ENCODE peak calls at places on chromosomes 16 and 17, in five cellular contexts. U is left ventricle myocardium inferior, C is fibroblast of mammary gland, A is LNCaP clone FGC, S is dorsolateral prefrontal cortex. Q is an unnamed sample.
A peak's percentile ranks its signal among the peaks of the same experiment; 100 is the strongest.

GRCh38 chr16:19252904-19253303 is 32.6 kb upstream of the CLEC19A start:
- DNase-seq in U (no peak), C (no peak), A (no peak), S (no peak), Q (no peak)

GRCh38 chr16:75378616-75379015 is 54.7 kb downstream of the CFDP1 start:
- DNase-seq in U (no peak), C (no peak), A (no peak), S (no peak), Q (no peak)

GRCh38 chr16:35342012-35342411 is 1882.6 kb downstream of the TP53TG3F start:
- DNase-seq in U (no peak), C (no peak), A (no peak), S (no peak), Q (no peak)

GRCh38 chr16:81210807-81211206 is 27.7 kb upstream of the BCO1 start:
- DNase-seq in U (no peak), C (no peak), A (no peak), S (no peak), Q (no peak)

GRCh38 chr16:89014611-89015230 is 37.7 kb upstream of the CBFA2T3 start:
- DNase-seq in U (peak; percentile 7), C (no peak), A (no peak), S (peak; percentile 35), Q (no peak)

GRCh38 chr17:7445011-7445927 is at the start of gene CHRNB1:
- DNase-seq in U (peak; percentile 88), C (peak; percentile 21), A (no peak), S (peak; percentile 79), Q (no peak)

GRCh38 chr17:2289878-2290478 is 13.6 kb downstream of the SMG6 start:
- DNase-seq in U (no peak), C (peak; percentile 32), A (no peak), S (no peak), Q (no peak)

GRCh38 chr17:5533486-5534315 is 47.3 kb downstream of the MIS12 start:
- DNase-seq in U (no peak), C (no peak), A (no peak), S (no peak), Q (no peak)

GRCh38 chr16:72311426-72311825 is 139.5 kb upstream of the PMFBP1 start:
- DNase-seq in U (no peak), C (no peak), A (no peak), S (no peak), Q (peak; percentile 62)

GRCh38 chr17:48131216-48131824 is 23.8 kb downstream of the SNX11 start:
- DNase-seq in U (no peak), C (peak; percentile 72), A (peak; percentile 33), S (no peak), Q (peak; percentile 82)

GRCh38 chr17:49741692-49742076 is 22.2 kb downstream of the FAM117A start:
- DNase-seq in U (no peak), C (no peak), A (no peak), S (no peak), Q (no peak)

GRCh38 chr16:87701505-87701921 is 64.3 kb downstream of the KLHDC4 start:
- DNase-seq in U (no peak), C (no peak), A (no peak), S (no peak), Q (no peak)

GRCh38 chr17:48795444-48796162 is 21.4 kb downstream of the TTLL6 start:
- DNase-seq in U (no peak), C (peak; percentile 84), A (no peak), S (no peak), Q (peak; percentile 43)

GRCh38 chr16:4924593-4925378 is 12.2 kb downstream of the PPL start:
- DNase-seq in U (no peak), C (no peak), A (no peak), S (no peak), Q (no peak)

GRCh38 chr16:15641753-15642556 is 999 bp downstream of the MARF1 start:
- DNase-seq in U (no peak), C (no peak), A (no peak), S (no peak), Q (no peak)

GRCh38 chr16:81316176-81316496 is 1.4 kb downstream of the GAN start:
- DNase-seq in U (no peak), C (no peak), A (no peak), S (no peak), Q (no peak)

GRCh38 chr16:57752581-57753447 is 17.2 kb downstream of the KATNB1 start:
- DNase-seq in U (peak; percentile 7), C (no peak), A (no peak), S (no peak), Q (no peak)

GRCh38 chr16:63372283-63372682 is 1336.0 kb upstream of the CDH8 start:
- DNase-seq in U (no peak), C (no peak), A (peak; percentile 13), S (no peak), Q (no peak)

GRCh38 chr17:75301502-75302206 is 12.4 kb upstream of the SLC25A19 start:
- DNase-seq in U (no peak), C (no peak), A (no peak), S (no peak), Q (no peak)

GRCh38 chr17:9844153-9844552 is 18.4 kb downstream of the GLP2R start:
- DNase-seq in U (no peak), C (no peak), A (no peak), S (no peak), Q (no peak)

GRCh38 chr17:21357696-21358095 is 18.5 kb upstream of the KCNJ12 start:
- DNase-seq in U (no peak), C (no peak), A (no peak), S (no peak), Q (no peak)

GRCh38 chr17:55620023-55620422 is 102.6 kb downstream of the TMEM100 start:
- DNase-seq in U (no peak), C (no peak), A (no peak), S (no peak), Q (no peak)

GRCh38 chr17:8204761-8205555 is 5.4 kb downstream of the AURKB start:
- DNase-seq in U (no peak), C (no peak), A (no peak), S (no peak), Q (no peak)

GRCh38 chr16:17964196-17964595 is 372.3 kb downstream of the NPIPA8 start:
- DNase-seq in U (no peak), C (no peak), A (no peak), S (no peak), Q (no peak)

GRCh38 chr17:4082136-4082924 is 60.5 kb downstream of the ZZEF1 start:
- DNase-seq in U (no peak), C (no peak), A (no peak), S (no peak), Q (no peak)

GRCh38 chr17:19725486-19725885 is 9.1 kb upstream of the SLC47A2 start:
- DNase-seq in U (no peak), C (no peak), A (no peak), S (no peak), Q (no peak)

GRCh38 chr17:19724501-19725420 is 8.4 kb upstream of the SLC47A2 start:
- DNase-seq in U (peak; percentile 62), C (peak; percentile 8), A (no peak), S (no peak), Q (no peak)

GRCh38 chr17:19720631-19721426 is 4.4 kb upstream of the SLC47A2 start:
- DNase-seq in U (no peak), C (no peak), A (no peak), S (no peak), Q (no peak)

GRCh38 chr17:19726615-19727376 is 10.4 kb upstream of the SLC47A2 start:
- DNase-seq in U (no peak), C (peak; percentile 69), A (no peak), S (no peak), Q (peak; percentile 50)

DNA sequence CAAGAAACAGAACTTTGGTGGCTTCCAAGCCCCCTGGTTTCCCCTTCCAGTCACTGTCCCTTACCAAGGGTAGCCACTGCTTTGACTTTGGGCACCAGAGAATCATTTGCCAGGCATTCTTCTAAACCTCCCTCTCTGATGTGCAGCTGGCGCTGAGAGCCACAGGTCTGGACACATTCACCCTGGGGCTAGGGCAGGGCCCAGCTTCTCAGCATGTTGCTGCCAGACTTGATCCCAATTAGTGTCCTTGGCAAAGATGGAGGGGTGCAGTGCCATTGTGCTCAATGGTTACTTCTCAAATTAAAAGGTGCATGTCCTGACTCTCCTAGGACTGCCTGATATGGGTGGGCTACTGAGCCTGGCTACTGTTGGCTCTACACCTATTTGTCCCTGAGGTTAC is 7.6 kb upstream of the SLC47A2 start:
- DNase-seq in U (no peak), C (no peak), A (no peak), S (no peak), Q (no peak)
- H3K4me3 ChIP-seq in U (peak overlapping the region; percentile 49), C (no peak overlapping the region), A (no peak overlapping the region), S (no peak overlapping the region), Q (no peak overlapping the region)

DNA sequence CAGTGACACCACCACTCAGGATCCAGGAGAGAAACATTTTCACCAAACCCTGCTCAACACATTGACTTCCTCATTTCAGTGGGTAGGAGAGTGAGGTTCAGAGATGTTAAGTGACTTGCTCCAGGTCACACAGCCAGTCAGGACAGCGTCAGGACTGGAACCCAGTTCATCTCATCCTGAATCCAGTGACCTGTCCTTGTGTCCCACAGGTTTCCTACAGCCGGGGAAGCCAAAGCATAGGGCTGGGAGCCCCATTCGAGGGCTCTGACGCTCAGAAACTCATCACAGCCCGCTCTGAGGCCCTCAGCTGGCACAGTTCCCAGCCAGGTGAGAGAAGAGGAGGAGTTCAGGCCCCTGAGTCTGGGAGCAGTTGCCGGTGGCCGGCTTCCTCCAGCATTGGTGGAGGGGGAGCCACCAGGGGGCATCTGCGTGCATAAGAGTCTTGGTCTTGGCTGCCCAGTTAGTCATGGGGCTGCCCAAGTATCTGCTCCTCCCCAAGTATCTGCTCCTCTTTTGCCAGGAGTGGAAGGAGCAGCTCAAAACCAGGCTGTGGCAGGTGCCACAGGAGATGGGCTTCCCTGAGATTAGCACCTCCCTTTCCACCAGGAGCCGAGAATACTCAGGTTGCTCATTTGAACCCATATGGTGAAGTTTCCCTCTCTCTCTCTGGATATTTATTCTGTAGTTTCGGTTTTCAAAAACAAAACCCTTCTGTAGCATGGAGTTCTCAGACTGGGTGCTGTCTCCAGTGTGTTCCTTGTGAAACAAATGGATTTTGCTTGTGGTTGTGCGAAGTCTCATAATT is 56.0 kb downstream of the TNFRSF13B start:
- DNase-seq in U (peak; percentile 40), C (peak; percentile 44), A (no peak), S (peak; percentile 47), Q (peak; percentile 4)
- TF ChIP-seq CTCF in U (peak; percentile 46), C (peak; percentile 67), A (peak; percentile 37), S (peak; percentile 47), Q (peak; percentile 32)

GRCh38 chr17:77460514-77461046 is 319.8 kb downstream of the SEC14L1 start:
- DNase-seq in U (no peak), C (no peak), A (no peak), S (peak; percentile 25), Q (no peak)
- H3K4me3 ChIP-seq in U (no peak overlapping the region), C (no peak overlapping the region), A (no peak overlapping the region), S (no peak overlapping the region), Q (no peak overlapping the region)

GRCh38 chr17:19781488-19782458 is 33.7 kb upstream of the ALDH3A1 start:
- DNase-seq in U (no peak), C (no peak), A (peak; percentile 82), S (no peak), Q (no peak)

GRCh38 chr17:19780846-19781245 is 32.7 kb upstream of the ALDH3A1 start:
- DNase-seq in U (no peak), C (no peak), A (no peak), S (no peak), Q (no peak)

GRCh38 chr17:19787733-19788357 is 39.7 kb upstream of the ALDH3A1 start:
- DNase-seq in U (no peak), C (no peak), A (no peak), S (no peak), Q (no peak)

DNA sequence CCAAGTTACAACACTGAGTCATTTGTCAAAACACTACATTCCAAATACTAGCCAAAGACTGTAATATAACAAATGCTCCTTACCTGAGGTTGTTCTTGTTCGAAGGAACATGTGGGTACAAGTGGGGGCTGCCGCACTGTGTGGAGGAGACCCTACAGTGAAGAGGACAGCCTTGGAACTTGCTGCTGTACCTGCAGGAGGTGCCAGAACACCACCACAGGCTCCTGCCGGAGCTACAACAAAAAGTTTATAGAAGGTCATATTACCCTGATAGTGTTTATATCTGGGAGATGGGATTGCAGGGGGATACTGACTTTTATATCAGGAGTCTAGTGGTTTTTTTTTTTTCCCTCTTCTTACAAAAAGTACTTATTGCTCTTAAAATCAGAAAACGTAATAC is 37.8 kb upstream of the ALDH3A1 start:
- DNase-seq in U (no peak), C (no peak), A (no peak), S (no peak), Q (peak; percentile 11)
- TF ChIP-seq CTCF in U (no peak), C (no peak), A (peak; percentile 29), S (no peak), Q (no peak)

Q was measured in fibroblast of the aortic adventitia.